ENCODE peak calls at places on chromosomes 5 and 9, in ten cellular contexts. Z is neuronal stem cell; C is mammary epithelial cell; B is AG04450; A is breast epithelium; U is A549; M is tibial nerve; X is CD8-positive, alpha-beta T cell; Q is heart right ventricle; W is brain microvascular endothelial cell. P is an unnamed sample.

GRCh38 chr5:169071-169727 is 22.1 kb upstream of the LRRC14B start:
- DNase-seq in B (peak; percentile 38), Z (no peak), M (peak; percentile 23), C (no peak), X (no peak), W (peak; percentile 84), A (peak; percentile 61), Q (peak; percentile 75), U (no peak), P (peak; percentile 17)

GRCh38 chr9:114606597-114607207 is 4.4 kb upstream of the TMEM268 start:
- DNase-seq in W (peak; percentile 76), A (no peak), U (no peak), M (no peak), B (no peak), X (no peak), Z (no peak), Q (peak; percentile 51), C (peak; percentile 55), P (peak; percentile 51)

GRCh38 chr5:53262348-53262970 is 152.9 kb upstream of the MOCS2 start:
- DNase-seq in Z (no peak), X (no peak), M (peak; percentile 15), W (peak; percentile 63), U (peak; percentile 48), B (no peak), A (no peak), C (peak; percentile 60), Q (no peak), P (peak; percentile 2)

GRCh38 chr5:625516-625915 is 13.4 kb downstream of the CEP72 start:
- DNase-seq in A (no peak), X (no peak), Q (no peak), U (no peak), B (no peak), W (no peak), C (no peak), M (no peak), Z (no peak), P (no peak)

GRCh38 chr9:1878817-1879216 is 136.3 kb upstream of the SMARCA2 start:
- DNase-seq in Z (no peak), M (no peak), C (no peak), Q (no peak), U (no peak), A (no peak), B (no peak), W (no peak), X (no peak), P (no peak)

GRCh38 chr5:74810915-74811314 is 43.9 kb downstream of the NSA2 start:
- DNase-seq in C (peak; percentile 94), A (no peak), B (no peak), W (no peak), X (no peak), Q (no peak), U (no peak), M (no peak), Z (no peak), P (no peak)

GRCh38 chr9:77944556-77945261 is 86.9 kb downstream of the GNAQ start:
- DNase-seq in C (no peak), Q (peak; percentile 34), B (no peak), U (peak; percentile 13), X (no peak), M (no peak), A (no peak), W (no peak), Z (peak; percentile 21), P (peak; percentile 8)

GRCh38 chr5:133664422-133664821 is 52.1 kb upstream of the FSTL4 start:
- DNase-seq in Q (no peak), X (no peak), B (no peak), A (no peak), U (peak; percentile 85), C (peak; percentile 72), W (peak; percentile 1), M (no peak), Z (no peak), P (no peak)

DNA sequence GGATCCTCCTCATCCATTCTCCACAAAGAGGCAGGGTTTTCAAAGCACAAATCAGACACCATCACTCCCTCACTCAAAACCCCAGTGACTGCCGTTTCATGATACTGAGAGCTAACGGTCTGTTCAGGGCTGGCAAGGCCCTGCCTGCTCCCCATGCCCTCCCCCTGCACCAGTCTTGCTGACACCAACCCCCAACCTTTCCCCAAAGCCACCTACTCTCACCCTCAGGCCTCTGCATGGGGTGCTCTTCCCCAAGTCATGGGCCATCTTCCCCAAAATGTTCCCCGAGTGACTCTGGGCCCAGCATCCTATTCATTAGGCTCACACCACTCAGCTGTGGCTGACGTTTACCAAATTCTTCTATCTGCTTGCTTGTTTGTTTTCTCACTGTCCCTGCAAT is 21.7 kb upstream of the OLFM1 start:
- DNase-seq in Z (no peak), W (no peak), X (no peak), A (no peak), Q (no peak), M (no peak), B (no peak), U (no peak), C (no peak), P (no peak)
- H3K4me3 ChIP-seq in Z (no peak overlapping the region), W (no peak overlapping the region), X (no peak overlapping the region), A (no peak overlapping the region), Q (no peak overlapping the region), M (no peak overlapping the region), B (no peak overlapping the region), U (no peak overlapping the region), C (no peak overlapping the region), P (no peak overlapping the region)

GRCh38 chr5:72177538-72177937 is 70.3 kb downstream of the MAP1B start:
- DNase-seq in Q (no peak), M (no peak), U (no peak), C (no peak), Z (no peak), X (no peak), A (no peak), W (no peak), B (no peak), P (no peak)

GRCh38 chr5:72180925-72181324 is 73.7 kb downstream of the MAP1B start:
- DNase-seq in W (no peak), X (no peak), Z (no peak), Q (no peak), M (no peak), C (no peak), B (no peak), U (no peak), A (no peak), P (no peak)

GRCh38 chr5:72183231-72183630 is 76.0 kb downstream of the MAP1B start:
- DNase-seq in C (no peak), X (no peak), B (no peak), U (no peak), Z (peak; percentile 73), W (no peak), A (no peak), M (no peak), Q (no peak), P (no peak)

GRCh38 chr5:72179816-72180440 is 72.7 kb downstream of the MAP1B start:
- DNase-seq in M (no peak), B (no peak), Q (no peak), W (no peak), X (no peak), U (no peak), C (peak; percentile 30), A (peak; percentile 46), Z (no peak), P (no peak)

DNA sequence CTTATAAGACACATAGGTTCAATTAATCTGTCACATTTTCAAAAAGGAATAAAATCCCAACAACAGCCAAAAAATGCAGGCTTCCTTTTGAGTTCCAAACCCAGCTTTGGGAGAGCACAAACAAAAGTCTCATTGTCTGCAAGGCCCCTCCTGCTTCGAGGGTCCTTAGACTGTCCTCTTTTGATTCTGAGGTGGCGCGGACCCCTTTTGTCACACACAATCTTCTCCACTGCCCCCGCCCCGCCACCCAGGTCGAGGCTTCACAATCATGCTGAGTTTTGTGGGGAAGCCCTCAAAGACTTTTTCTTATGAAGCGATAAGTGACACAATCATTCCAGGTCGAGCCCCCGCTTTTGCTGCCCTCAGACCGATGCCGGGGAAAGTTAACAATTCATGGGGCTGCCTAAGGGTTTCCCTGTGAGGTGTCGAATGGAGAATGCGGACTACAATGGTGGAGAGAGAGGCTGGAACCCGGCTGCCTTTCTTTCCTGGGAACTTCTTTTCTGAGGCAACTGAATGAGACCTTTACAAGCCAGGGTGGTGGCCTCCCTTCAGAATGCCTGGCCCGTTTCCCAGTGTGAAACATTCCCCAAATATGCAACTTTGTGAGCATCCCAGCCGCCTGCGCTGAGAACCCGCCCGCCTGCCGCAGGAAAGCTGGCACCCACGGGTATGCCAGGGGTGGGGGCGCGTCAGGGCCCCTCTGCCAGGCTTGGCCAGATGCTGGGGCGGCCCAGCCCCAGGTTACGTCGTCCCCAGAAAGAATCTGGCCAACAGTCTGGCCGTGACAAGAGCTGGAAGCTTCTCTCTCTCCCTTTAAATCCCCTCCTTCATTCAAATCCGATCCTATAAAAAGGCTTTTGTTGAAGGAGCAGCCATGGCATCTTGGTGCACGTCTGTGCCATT is 71.9 kb downstream of the MAP1B start:
- DNase-seq in Q (peak; percentile 58), B (peak; percentile 74), C (peak; percentile 82), U (peak; percentile 52), M (peak; percentile 71), A (peak; percentile 80), W (peak; percentile 89), Z (peak; percentile 82), X (no peak), P (peak; percentile 14)
- H3K27ac ChIP-seq in Q (peak overlapping the region; percentile 51), B (peak overlapping the region; percentile 96), C (no peak overlapping the region), U (peak overlapping the region; percentile 81), M (peak overlapping the region; percentile 89), A (peak overlapping the region; percentile 88), W (peak overlapping the region; percentile 88), Z (peak overlapping the region; percentile 97), X (no peak overlapping the region), P (no peak overlapping the region)

DNA sequence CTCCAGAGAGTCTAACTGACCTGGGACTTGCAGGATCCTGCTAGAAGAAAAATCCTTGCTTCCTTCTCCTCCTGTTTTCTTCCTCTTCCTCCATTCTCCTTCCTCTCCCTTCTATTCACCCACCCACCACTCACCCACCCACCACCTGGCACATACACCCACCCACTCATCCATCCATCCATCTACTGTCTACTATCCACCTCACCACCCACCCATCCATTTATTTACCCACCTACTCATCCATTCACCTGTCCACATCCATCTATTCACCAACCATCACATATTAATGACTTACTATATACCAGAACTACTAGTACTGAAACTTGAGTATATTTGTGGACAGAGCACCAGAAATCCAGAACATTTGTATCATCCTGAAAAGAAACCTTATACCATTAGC is 49.4 kb downstream of the EHMT1 start:
- DNase-seq in A (no peak), Z (no peak), X (no peak), Q (no peak), M (no peak), U (no peak), W (no peak), B (no peak), C (no peak), P (no peak)
- H3K4me3 ChIP-seq in A (no peak overlapping the region), Z (no peak overlapping the region), X (no peak overlapping the region), Q (no peak overlapping the region), M (no peak overlapping the region), U (no peak overlapping the region), W (no peak overlapping the region), B (no peak overlapping the region), C (no peak overlapping the region), P (no peak overlapping the region)

GRCh38 chr5:64773533-64773932 is 4.8 kb downstream of the CWC27 start:
- DNase-seq in C (no peak), B (no peak), U (no peak), Z (no peak), X (no peak), M (no peak), Q (no peak), W (no peak), A (no peak), P (no peak)

GRCh38 chr5:64768358-64769312 is at the start of the genes CWC27 and SREK1IP1:
- DNase-seq in A (peak; percentile 67), Q (peak; percentile 82), M (peak; percentile 27), Z (peak; percentile 82), X (peak; percentile 73), U (peak; percentile 92), C (peak; percentile 89), W (peak; percentile 90), B (peak; percentile 77), P (peak; percentile 76)

GRCh38 chr5:64775288-64775687 is 6.6 kb downstream of the CWC27 start:
- DNase-seq in Z (no peak), W (no peak), X (no peak), C (no peak), B (no peak), M (no peak), A (no peak), U (no peak), Q (no peak), P (no peak)

GRCh38 chr5:64769856-64770255 is 1.1 kb downstream of the CWC27 start:
- DNase-seq in A (no peak), W (no peak), U (no peak), M (no peak), C (no peak), B (no peak), X (no peak), Q (no peak), Z (no peak), P (no peak)

DNA sequence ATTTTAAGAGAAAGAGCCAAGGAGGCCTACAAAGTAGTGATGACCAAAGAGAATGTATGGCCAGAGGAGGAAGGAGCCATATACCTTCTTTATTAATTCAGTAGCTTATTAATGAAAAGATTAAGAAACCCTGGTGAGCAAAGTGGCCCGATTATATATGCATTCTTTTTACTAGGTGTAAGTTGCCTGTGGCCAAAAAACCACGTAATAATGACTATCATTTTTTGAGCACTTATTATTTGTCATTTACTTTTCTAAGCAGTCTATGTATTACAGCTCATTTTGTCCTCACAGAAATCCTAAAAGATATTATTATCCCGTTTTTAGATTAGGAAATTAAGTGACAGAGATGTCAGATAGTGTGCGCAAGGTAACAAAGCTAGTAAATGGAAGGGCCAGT is 3.0 kb downstream of the CWC27 start:
- DNase-seq in W (no peak), B (no peak), X (no peak), Z (no peak), C (no peak), M (no peak), A (no peak), Q (no peak), U (no peak), P (no peak)
- H3K27ac ChIP-seq in W (no peak overlapping the region), B (no peak overlapping the region), X (no peak overlapping the region), Z (no peak overlapping the region), C (no peak overlapping the region), M (no peak overlapping the region), A (no peak overlapping the region), Q (no peak overlapping the region), U (no peak overlapping the region), P (no peak overlapping the region)

P was measured in thyroid gland.